ENCODE peak calls at places on chromosomes 2 and 18, in four cellular contexts. F is ELR, B is AG08396, W is AG20443. A is an unnamed sample.

GRCh38 chr18:8685141-8685913 is 20.0 kb upstream of the MTCL1 start:
- DNase-seq in F (no peak), B (no peak), W (peak; percentile 85), A (peak; percentile 86)

GRCh38 chr18:12659904-12660605 is 2.1 kb upstream of the SPIRE1 start:
- DNase-seq in F (peak; percentile 83), B (peak; percentile 70), W (peak; percentile 70), A (peak; percentile 75)

GRCh38 chr2:75292826-75293225 is 93.5 kb upstream of the TACR1 start:
- DNase-seq in F (peak; percentile 92), B (no peak), W (no peak), A (peak; percentile 88)

GRCh38 chr2:143482316-143482715 is 353.1 kb downstream of the ARHGAP15 start:
- DNase-seq in F (no peak), B (no peak), W (no peak), A (no peak)

GRCh38 chr2:88590998-88591613 is 36.2 kb downstream of the EIF2AK3 start:
- DNase-seq in F (peak; percentile 73), B (peak; percentile 56), W (peak; percentile 74), A (peak; percentile 79)

GRCh38 chr2:218857371-218858137 is 2.1 kb upstream of the WNT6 start:
- DNase-seq in F (no peak), B (no peak), W (no peak), A (no peak)

GRCh38 chr18:59957957-59958356 is 58.2 kb downstream of the PMAIP1 start:
- DNase-seq in F (peak; percentile 84), B (peak; percentile 30), W (peak; percentile 16), A (peak; percentile 46)

GRCh38 chr2:207876834-207877535 is 107.3 kb upstream of the FZD5 start:
- DNase-seq in F (no peak), B (no peak), W (no peak), A (peak; percentile 4)

GRCh38 chr2:222264791-222265320 is 33.9 kb downstream of the PAX3 start:
- DNase-seq in F (peak; percentile 65), B (no peak), W (no peak), A (no peak)

GRCh38 chr2:44926957-44927356 is 14.5 kb upstream of the SIX3 start:
- DNase-seq in F (no peak), B (no peak), W (no peak), A (no peak)

GRCh38 chr2:200382883-200383282 is 76.4 kb downstream of the SPATS2L start:
- DNase-seq in F (no peak), B (no peak), W (no peak), A (no peak)

GRCh38 chr2:44596537-44597320 is 235.0 kb downstream of the CAMKMT start:
- DNase-seq in F (no peak), B (no peak), W (no peak), A (no peak)

GRCh38 chr18:63299837-63300787 is 19.5 kb downstream of the BCL2 start:
- DNase-seq in F (no peak), B (no peak), W (no peak), A (peak; percentile 23)

GRCh38 chr18:23970161-23971153 is 44.1 kb upstream of the TTC39C start:
- DNase-seq in F (no peak), B (no peak), W (no peak), A (no peak)

GRCh38 chr2:127125821-127126220 is 18.9 kb upstream of the BIN1 start:
- DNase-seq in F (no peak), B (no peak), W (no peak), A (no peak)

GRCh38 chr2:178298785-178299212 is 104.5 kb downstream of the OSBPL6 start:
- DNase-seq in F (peak; percentile 48), B (peak; percentile 5), W (peak; percentile 22), A (peak; percentile 58)